ENCODE peak calls at places on chromosomes 6 and 20, in eight cellular contexts. One of them, this sample, is unnamed.

GRCh38 chr6:82364087-82365010 is 732 bp downstream of the TPBG start:
- DNase-seq in AG04450: no peak
- DNase-seq in right cardiac atrium: peak; percentile 85
- DNase-seq in psoas muscle: peak; percentile 60
- DNase-seq in kidney: peak; percentile 88
- DNase-seq in endothelial cell of umbilical vein: peak; percentile 13
- DNase-seq in choroid plexus epithelial cell: peak; percentile 59
- DNase-seq in effector memory CD4-positive, alpha-beta T cell: no peak
- DNase-seq in this sample: peak; percentile 8

GRCh38 chr6:81995548-81996289 is 243.2 kb upstream of the TENT5A start:
- DNase-seq in AG04450: no peak
- DNase-seq in right cardiac atrium: no peak
- DNase-seq in psoas muscle: no peak
- DNase-seq in kidney: no peak
- DNase-seq in endothelial cell of umbilical vein: no peak
- DNase-seq in choroid plexus epithelial cell: peak; percentile 59
- DNase-seq in effector memory CD4-positive, alpha-beta T cell: no peak
- DNase-seq in this sample: no peak

GRCh38 chr6:6856538-6857523 is 250.9 kb upstream of the RREB1 start:
- DNase-seq in AG04450: no peak
- DNase-seq in right cardiac atrium: peak; percentile 77
- DNase-seq in psoas muscle: peak; percentile 71
- DNase-seq in kidney: peak; percentile 89
- DNase-seq in endothelial cell of umbilical vein: no peak
- DNase-seq in choroid plexus epithelial cell: peak; percentile 44
- DNase-seq in effector memory CD4-positive, alpha-beta T cell: no peak
- DNase-seq in this sample: no peak

GRCh38 chr6:21748343-21749063 is 155.0 kb downstream of the SOX4 start:
- DNase-seq in AG04450: no peak
- DNase-seq in right cardiac atrium: no peak
- DNase-seq in psoas muscle: no peak
- DNase-seq in kidney: no peak
- DNase-seq in endothelial cell of umbilical vein: no peak
- DNase-seq in choroid plexus epithelial cell: peak; percentile 73
- DNase-seq in effector memory CD4-positive, alpha-beta T cell: no peak
- DNase-seq in this sample: no peak

GRCh38 chr6:18395851-18396187 is 8.7 kb downstream of the RNF144B start:
- DNase-seq in AG04450: no peak
- DNase-seq in right cardiac atrium: no peak
- DNase-seq in psoas muscle: no peak
- DNase-seq in kidney: no peak
- DNase-seq in endothelial cell of umbilical vein: peak; percentile 37
- DNase-seq in choroid plexus epithelial cell: peak; percentile 48
- DNase-seq in effector memory CD4-positive, alpha-beta T cell: no peak
- DNase-seq in this sample: no peak

GRCh38 chr20:1786496-1786895 is 108.7 kb upstream of the SIRPA start:
- DNase-seq in AG04450: no peak
- DNase-seq in right cardiac atrium: no peak
- DNase-seq in psoas muscle: no peak
- DNase-seq in kidney: no peak
- DNase-seq in endothelial cell of umbilical vein: no peak
- DNase-seq in choroid plexus epithelial cell: no peak
- DNase-seq in effector memory CD4-positive, alpha-beta T cell: no peak
- DNase-seq in this sample: no peak

GRCh38 chr6:43807228-43808061 is 37.4 kb downstream of the VEGFA start:
- DNase-seq in AG04450: no peak
- DNase-seq in right cardiac atrium: peak; percentile 62
- DNase-seq in psoas muscle: peak; percentile 77
- DNase-seq in kidney: no peak
- DNase-seq in endothelial cell of umbilical vein: no peak
- DNase-seq in choroid plexus epithelial cell: no peak
- DNase-seq in effector memory CD4-positive, alpha-beta T cell: no peak
- DNase-seq in this sample: no peak

GRCh38 chr6:126210398-126211075 is 129.4 kb upstream of the CENPW start:
- DNase-seq in AG04450: no peak
- DNase-seq in right cardiac atrium: no peak
- DNase-seq in psoas muscle: no peak
- DNase-seq in kidney: no peak
- DNase-seq in endothelial cell of umbilical vein: no peak
- DNase-seq in choroid plexus epithelial cell: peak; percentile 44
- DNase-seq in effector memory CD4-positive, alpha-beta T cell: no peak
- DNase-seq in this sample: no peak

GRCh38 chr6:109383438-109383940 is 1.2 kb upstream of the CD164 start:
- DNase-seq in AG04450: no peak
- DNase-seq in right cardiac atrium: no peak
- DNase-seq in psoas muscle: no peak
- DNase-seq in kidney: no peak
- DNase-seq in endothelial cell of umbilical vein: no peak
- DNase-seq in choroid plexus epithelial cell: no peak
- DNase-seq in effector memory CD4-positive, alpha-beta T cell: no peak
- DNase-seq in this sample: no peak

GRCh38 chr6:7112741-7113313 is 5.1 kb downstream of the RREB1 start:
- DNase-seq in AG04450: no peak
- DNase-seq in right cardiac atrium: peak; percentile 68
- DNase-seq in psoas muscle: no peak
- DNase-seq in kidney: peak; percentile 83
- DNase-seq in endothelial cell of umbilical vein: no peak
- DNase-seq in choroid plexus epithelial cell: no peak
- DNase-seq in effector memory CD4-positive, alpha-beta T cell: no peak
- DNase-seq in this sample: no peak

GRCh38 chr6:35776364-35777215 is at the start of gene CLPSL2:
- DNase-seq in AG04450: no peak
- DNase-seq in right cardiac atrium: no peak
- DNase-seq in psoas muscle: no peak
- DNase-seq in kidney: no peak
- DNase-seq in endothelial cell of umbilical vein: no peak
- DNase-seq in choroid plexus epithelial cell: no peak
- DNase-seq in effector memory CD4-positive, alpha-beta T cell: no peak
- DNase-seq in this sample: no peak
- H3K4me3 ChIP-seq in AG04450: peak within 1 kb of the TSS; percentile 45
- H3K4me3 ChIP-seq in right cardiac atrium: peak within 1 kb of the TSS; percentile 55
- H3K4me3 ChIP-seq in psoas muscle: peak within 1 kb of the TSS; percentile 59
- H3K4me3 ChIP-seq in kidney: no peak within 1 kb of the TSS
- H3K4me3 ChIP-seq in endothelial cell of umbilical vein: peak within 1 kb of the TSS; percentile 44
- H3K4me3 ChIP-seq in choroid plexus epithelial cell: peak within 1 kb of the TSS; percentile 49
- H3K4me3 ChIP-seq in effector memory CD4-positive, alpha-beta T cell: peak within 1 kb of the TSS; percentile 53
- H3K4me3 ChIP-seq in this sample: peak within 1 kb of the TSS; percentile 50

GRCh38 chr20:31719644-31720485 is 2.8 kb downstream of the BCL2L1 start:
- DNase-seq in AG04450: no peak
- DNase-seq in right cardiac atrium: no peak
- DNase-seq in psoas muscle: no peak
- DNase-seq in kidney: no peak
- DNase-seq in endothelial cell of umbilical vein: no peak
- DNase-seq in choroid plexus epithelial cell: peak; percentile 53
- DNase-seq in effector memory CD4-positive, alpha-beta T cell: no peak
- DNase-seq in this sample: no peak

GRCh38 chr20:31720486-31721407 is 1.9 kb downstream of the BCL2L1 start:
- DNase-seq in AG04450: no peak
- DNase-seq in right cardiac atrium: no peak
- DNase-seq in psoas muscle: no peak
- DNase-seq in kidney: no peak
- DNase-seq in endothelial cell of umbilical vein: peak; percentile 32
- DNase-seq in choroid plexus epithelial cell: no peak
- DNase-seq in effector memory CD4-positive, alpha-beta T cell: no peak
- DNase-seq in this sample: no peak

GRCh38 chr20:31716818-31717477 is 5.7 kb downstream of the BCL2L1 start:
- DNase-seq in AG04450: no peak
- DNase-seq in right cardiac atrium: no peak
- DNase-seq in psoas muscle: no peak
- DNase-seq in kidney: no peak
- DNase-seq in endothelial cell of umbilical vein: no peak
- DNase-seq in choroid plexus epithelial cell: no peak
- DNase-seq in effector memory CD4-positive, alpha-beta T cell: no peak
- DNase-seq in this sample: no peak

GRCh38 chr20:31717478-31717946 is 5.2 kb downstream of the BCL2L1 start:
- DNase-seq in AG04450: no peak
- DNase-seq in right cardiac atrium: no peak
- DNase-seq in psoas muscle: no peak
- DNase-seq in kidney: no peak
- DNase-seq in endothelial cell of umbilical vein: no peak
- DNase-seq in choroid plexus epithelial cell: no peak
- DNase-seq in effector memory CD4-positive, alpha-beta T cell: no peak
- DNase-seq in this sample: no peak

DNA sequence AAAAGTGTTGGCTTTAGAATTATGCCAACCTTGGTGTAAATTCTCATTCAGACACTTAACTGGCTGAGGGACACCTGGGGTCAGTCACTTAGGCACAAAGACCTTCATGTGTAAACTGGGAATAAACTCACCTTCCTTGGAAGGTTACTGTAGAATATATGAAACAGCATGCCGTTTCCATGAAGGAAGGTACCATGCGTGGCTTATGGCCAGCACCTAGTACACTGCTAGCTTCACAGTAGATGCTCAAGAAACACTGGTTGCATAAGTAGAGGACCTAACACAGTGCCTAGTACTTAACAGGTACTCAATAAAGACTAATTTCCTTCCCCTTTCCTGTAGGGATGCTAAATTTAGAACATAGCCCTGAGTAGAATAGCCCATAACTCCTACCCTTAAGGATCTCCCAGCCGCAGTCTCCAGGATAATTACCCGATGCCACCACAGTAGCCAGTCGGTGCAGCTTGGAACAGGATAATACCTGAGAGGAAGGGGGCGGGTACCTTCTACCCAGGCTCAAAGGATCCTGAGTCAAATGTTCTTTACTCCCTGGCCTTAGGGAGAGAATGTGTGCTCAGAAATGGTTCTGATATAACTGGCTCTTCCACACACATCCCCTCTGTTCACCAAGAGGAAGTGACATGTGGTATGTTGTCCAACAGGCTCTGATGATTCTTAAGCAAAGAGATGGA is 3.6 kb downstream of the BCL2L1 start:
- DNase-seq in AG04450: no peak
- DNase-seq in right cardiac atrium: no peak
- DNase-seq in psoas muscle: no peak
- DNase-seq in kidney: no peak
- DNase-seq in endothelial cell of umbilical vein: no peak
- DNase-seq in choroid plexus epithelial cell: no peak
- DNase-seq in effector memory CD4-positive, alpha-beta T cell: no peak
- DNase-seq in this sample: no peak
- H3K4me3 ChIP-seq in AG04450: peak overlapping the region; percentile 84
- H3K4me3 ChIP-seq in right cardiac atrium: peak overlapping the region; percentile 98
- H3K4me3 ChIP-seq in psoas muscle: peak overlapping the region; percentile 85
- H3K4me3 ChIP-seq in kidney: peak overlapping the region; percentile 76
- H3K4me3 ChIP-seq in endothelial cell of umbilical vein: no peak overlapping the region
- H3K4me3 ChIP-seq in choroid plexus epithelial cell: no peak overlapping the region
- H3K4me3 ChIP-seq in effector memory CD4-positive, alpha-beta T cell: no peak overlapping the region
- H3K4me3 ChIP-seq in this sample: peak overlapping the region; percentile 93

DNA sequence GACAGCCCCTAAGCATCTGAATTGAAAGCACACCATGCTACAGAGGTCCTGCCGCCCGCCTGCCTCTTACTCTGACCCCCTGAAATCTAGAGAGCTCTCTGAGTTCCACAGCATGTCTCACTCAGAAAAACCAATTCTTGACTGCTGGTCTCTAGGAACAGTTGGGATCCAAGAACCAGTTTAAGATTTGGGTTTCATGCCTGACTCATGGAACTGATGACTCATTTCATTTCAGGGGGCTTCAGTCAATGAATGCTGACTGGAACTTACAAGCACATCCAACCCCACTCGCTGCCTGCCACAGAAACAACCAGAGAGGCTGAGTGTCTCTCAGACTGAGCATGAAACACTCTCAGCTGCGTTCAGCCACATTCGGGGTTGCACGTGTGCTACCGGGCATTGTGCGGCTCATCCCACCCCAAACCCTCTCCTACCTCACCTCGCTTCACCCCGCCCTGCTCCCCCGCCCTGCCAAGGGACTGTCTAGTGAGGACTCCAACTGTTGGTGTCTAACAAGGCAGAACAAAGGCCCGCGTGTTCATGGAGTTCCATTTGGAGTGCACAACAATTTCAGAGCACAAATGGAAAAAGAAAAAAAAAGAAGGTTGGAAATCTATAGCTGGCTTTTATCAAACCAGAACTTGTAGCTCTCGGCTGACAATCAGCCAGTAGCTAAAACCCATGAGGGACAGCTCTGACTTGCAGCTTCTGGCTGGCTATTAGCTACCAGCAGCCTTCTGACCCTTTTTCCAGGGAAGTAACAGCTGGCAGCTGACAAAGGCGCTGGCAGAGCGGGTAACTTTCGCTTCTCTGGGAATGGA is 20.0 kb upstream of the TRAF3IP2 start:
- DNase-seq in AG04450: no peak
- DNase-seq in right cardiac atrium: peak; percentile 84
- DNase-seq in psoas muscle: peak; percentile 60
- DNase-seq in kidney: no peak
- DNase-seq in endothelial cell of umbilical vein: peak; percentile 47
- DNase-seq in choroid plexus epithelial cell: peak; percentile 46
- DNase-seq in effector memory CD4-positive, alpha-beta T cell: no peak
- DNase-seq in this sample: peak; percentile 45
- H3K4me3 ChIP-seq in AG04450: peak overlapping the region; percentile 18
- H3K4me3 ChIP-seq in right cardiac atrium: peak overlapping the region; percentile 51
- H3K4me3 ChIP-seq in psoas muscle: peak overlapping the region; percentile 55
- H3K4me3 ChIP-seq in kidney: no peak overlapping the region
- H3K4me3 ChIP-seq in endothelial cell of umbilical vein: no peak overlapping the region
- H3K4me3 ChIP-seq in choroid plexus epithelial cell: no peak overlapping the region
- H3K4me3 ChIP-seq in effector memory CD4-positive, alpha-beta T cell: no peak overlapping the region
- H3K4me3 ChIP-seq in this sample: peak overlapping the region; percentile 41

GRCh38 chr6:14664112-14664592 is 546.6 kb downstream of the CD83 start:
- DNase-seq in AG04450: no peak
- DNase-seq in right cardiac atrium: no peak
- DNase-seq in psoas muscle: no peak
- DNase-seq in kidney: peak; percentile 65
- DNase-seq in endothelial cell of umbilical vein: no peak
- DNase-seq in choroid plexus epithelial cell: peak; percentile 23
- DNase-seq in effector memory CD4-positive, alpha-beta T cell: no peak
- DNase-seq in this sample: no peak
- H3K4me3 ChIP-seq in AG04450: no peak overlapping the region
- H3K4me3 ChIP-seq in right cardiac atrium: no peak overlapping the region
- H3K4me3 ChIP-seq in psoas muscle: no peak overlapping the region
- H3K4me3 ChIP-seq in kidney: no peak overlapping the region
- H3K4me3 ChIP-seq in endothelial cell of umbilical vein: no peak overlapping the region
- H3K4me3 ChIP-seq in choroid plexus epithelial cell: no peak overlapping the region
- H3K4me3 ChIP-seq in effector memory CD4-positive, alpha-beta T cell: no peak overlapping the region
- H3K4me3 ChIP-seq in this sample: no peak overlapping the region

DNA sequence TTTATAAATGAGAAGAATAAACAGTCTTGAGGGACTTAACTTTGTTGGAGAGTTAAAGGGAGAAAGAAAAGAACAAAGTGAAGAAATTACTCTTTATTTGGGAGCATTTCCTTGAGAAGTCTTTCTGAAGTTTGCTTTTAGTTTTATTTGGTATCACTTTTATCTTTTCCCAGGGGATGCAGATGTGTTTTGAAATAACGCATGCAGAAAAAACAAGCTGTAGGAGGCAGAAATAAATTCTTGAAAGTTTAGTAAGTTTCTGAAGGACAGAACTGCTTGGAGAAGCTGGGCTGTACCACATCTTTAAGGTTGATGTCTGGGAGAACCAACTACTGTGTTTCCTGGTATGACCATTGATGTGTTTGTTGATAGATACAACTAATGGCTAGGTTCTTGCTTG is 75.0 kb downstream of the PLCB4 start:
- DNase-seq in AG04450: no peak
- DNase-seq in right cardiac atrium: no peak
- DNase-seq in psoas muscle: no peak
- DNase-seq in kidney: no peak
- DNase-seq in endothelial cell of umbilical vein: no peak
- DNase-seq in choroid plexus epithelial cell: peak; percentile 19
- DNase-seq in effector memory CD4-positive, alpha-beta T cell: no peak
- DNase-seq in this sample: no peak
- H3K4me3 ChIP-seq in AG04450: no peak overlapping the region
- H3K4me3 ChIP-seq in right cardiac atrium: no peak overlapping the region
- H3K4me3 ChIP-seq in psoas muscle: no peak overlapping the region
- H3K4me3 ChIP-seq in kidney: no peak overlapping the region
- H3K4me3 ChIP-seq in endothelial cell of umbilical vein: no peak overlapping the region
- H3K4me3 ChIP-seq in choroid plexus epithelial cell: no peak overlapping the region
- H3K4me3 ChIP-seq in effector memory CD4-positive, alpha-beta T cell: no peak overlapping the region
- H3K4me3 ChIP-seq in this sample: no peak overlapping the region